ENCODE peak calls at places on chromosomes 5 and 9, in six cellular contexts. N is K562, Q is A549, D is HepG2, L is upper lobe of left lung, M is GM12878. R is an unnamed sample.

GRCh38 chr9:5642170-5642569 is 13.3 kb downstream of the RIC1 start:
- ATAC-seq in M (no peak), N (no peak), Q (no peak), L (no peak), D (no peak), R (no peak)

GRCh38 chr5:140429724-140430123 is 28.1 kb downstream of the ANKHD1 start:
- ATAC-seq in D (no peak), N (peak; percentile 9), M (no peak), L (no peak), Q (no peak), R (no peak)

GRCh38 chr9:31824860-31825259 is 559.6 kb upstream of the ACO1 start:
- ATAC-seq in Q (no peak), M (no peak), L (no peak), D (peak; percentile 94), N (no peak), R (no peak)

GRCh38 chr5:158054388-158055092 is 195.6 kb upstream of the CLINT1 start:
- ATAC-seq in Q (no peak), N (no peak), D (no peak), M (no peak), L (no peak), R (no peak)

GRCh38 chr9:91451431-91452270 is 28.0 kb upstream of the NFIL3 start:
- ATAC-seq in M (no peak), L (no peak), N (no peak), D (no peak), Q (no peak), R (no peak)

GRCh38 chr9:134655591-134656333 is 14.2 kb downstream of the COL5A1 start:
- ATAC-seq in M (no peak), N (no peak), L (no peak), Q (peak; percentile 63), D (peak; percentile 44), R (no peak)

GRCh38 chr5:13478831-13479465 is 465.5 kb downstream of the DNAH5 start:
- ATAC-seq in Q (peak; percentile 93), L (peak; percentile 63), M (peak; percentile 63), N (peak; percentile 55), D (peak; percentile 85), R (peak; percentile 24)

GRCh38 chr9:134171316-134172197 is 7.2 kb upstream of the RNU6ATAC start:
- ATAC-seq in M (no peak), N (no peak), L (peak; percentile 13), Q (no peak), D (no peak), R (peak; percentile 11)

GRCh38 chr9:2150338-2150737 is 135.2 kb downstream of the SMARCA2 start:
- ATAC-seq in L (no peak), N (no peak), M (no peak), D (no peak), Q (no peak), R (no peak)

GRCh38 chr5:84382363-84383295 is 2.1 kb downstream of the EDIL3 start:
- ATAC-seq in L (peak; percentile 64), D (peak; percentile 89), Q (peak; percentile 70), M (peak; percentile 7), N (no peak), R (no peak)

GRCh38 chr5:81750308-81751008 is 439 bp downstream of the SSBP2 start:
- ATAC-seq in D (peak; percentile 56), L (peak; percentile 14), Q (peak; percentile 47), N (no peak), M (peak; percentile 2), R (peak; percentile 8)

GRCh38 chr9:111805841-111806241 is 11.1 kb upstream of the SHOC1 start:
- ATAC-seq in M (no peak), L (no peak), D (no peak), Q (peak; percentile 77), N (no peak), R (no peak)

GRCh38 chr9:112029921-112030444 is 133.4 kb downstream of the UGCG start:
- ATAC-seq in D (no peak), Q (peak; percentile 94), N (no peak), L (no peak), M (peak; percentile 27), R (no peak)

GRCh38 chr9:111389406-111389805 is 59.4 kb upstream of the OR2K2 start:
- ATAC-seq in N (no peak), D (no peak), Q (no peak), M (no peak), L (no peak), R (no peak)

GRCh38 chr5:115639377-115639776 is 13.5 kb upstream of the TMED7 start:
- ATAC-seq in Q (no peak), L (no peak), M (peak; percentile 18), N (no peak), D (no peak), R (no peak)

GRCh38 chr5:175590471-175590881 is 67.4 kb upstream of the HRH2 start:
- ATAC-seq in Q (no peak), L (peak; percentile 82), N (no peak), D (no peak), M (no peak), R (peak; percentile 71)

GRCh38 chr9:3809724-3810123 is 283.9 kb upstream of the RFX3 start:
- ATAC-seq in M (peak; percentile 62), L (no peak), Q (no peak), N (no peak), D (no peak), R (no peak)

GRCh38 chr5:110525762-110526161 is 200.7 kb downstream of the TMEM232 start:
- ATAC-seq in D (no peak), M (no peak), N (no peak), Q (no peak), L (no peak), R (no peak)

GRCh38 chr5:31656806-31657205 is 17.9 kb downstream of the PDZD2 start:
- ATAC-seq in Q (no peak), D (no peak), N (no peak), M (no peak), L (no peak), R (no peak)

GRCh38 chr5:115136294-115136693 is 33.4 kb downstream of the TRIM36 start:
- ATAC-seq in Q (no peak), L (no peak), D (no peak), M (no peak), N (no peak), R (no peak)

GRCh38 chr5:75510836-75511434 is 494 bp downstream of the CERT1 start:
- ATAC-seq in M (peak; percentile 33), D (peak; percentile 67), L (peak; percentile 80), N (peak; percentile 65), Q (peak; percentile 69), R (peak; percentile 57)

GRCh38 chr5:54616031-54616430 is 98.5 kb downstream of the SNX18 start:
- ATAC-seq in Q (no peak), D (no peak), L (peak; percentile 88), N (no peak), M (no peak), R (peak; percentile 91)

GRCh38 chr5:68251804-68252648 is 36.5 kb downstream of the PIK3R1 start:
- ATAC-seq in L (peak; percentile 85), N (no peak), Q (no peak), D (peak; percentile 38), M (no peak), R (peak; percentile 82)

GRCh38 chr9:83708515-83709158 is 879 bp upstream of the UBQLN1 start:
- ATAC-seq in Q (peak; percentile 73), M (peak; percentile 72), N (peak; percentile 78), D (peak; percentile 87), L (peak; percentile 70), R (peak; percentile 65)

GRCh38 chr5:61408476-61409168 is 76.6 kb downstream of the ZSWIM6 start:
- ATAC-seq in D (peak; percentile 100), N (peak; percentile 100), L (peak; percentile 99), Q (peak; percentile 95), M (peak; percentile 99), R (peak; percentile 100)
- TF ChIP-seq EP300 in D (no peak), N (peak; percentile 74), L (peak; percentile 17), Q (peak; percentile 97), M (peak; percentile 82), R (peak; percentile 79)

GRCh38 chr9:128742401-128742800 is 18.5 kb upstream of the ZDHHC12 start:
- ATAC-seq in N (no peak), L (no peak), Q (peak; percentile 42), D (peak; percentile 49), M (no peak), R (no peak)

GRCh38 chr9:128747233-128747632 is 23.3 kb upstream of the ZDHHC12 start:
- ATAC-seq in Q (peak; percentile 52), L (no peak), D (no peak), N (peak; percentile 84), M (no peak), R (no peak)

DNA sequence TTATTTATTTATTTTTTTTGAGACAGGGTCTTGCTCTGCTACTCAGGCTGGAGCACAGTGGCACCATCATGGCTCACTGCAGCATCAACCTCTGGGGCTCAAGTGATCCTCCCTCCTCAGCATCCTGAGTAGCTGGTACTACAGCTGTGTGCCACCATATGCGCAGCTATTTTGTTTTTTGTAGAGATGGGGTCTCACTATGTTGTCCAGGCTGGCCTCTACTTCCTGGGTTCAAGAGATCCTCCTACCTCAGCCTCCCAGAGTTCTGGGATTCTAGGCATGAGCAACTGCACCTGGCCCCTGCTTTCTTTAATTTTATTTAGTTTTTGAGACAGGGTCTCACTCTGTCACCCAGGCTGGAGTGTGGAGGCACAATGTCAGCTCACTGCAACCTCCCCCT is 19.5 kb upstream of the ZDHHC12 start:
- ATAC-seq in D (no peak), L (no peak), Q (no peak), M (no peak), N (no peak), R (no peak)
- TF ChIP-seq CTCF in D (no peak), L (no peak), Q (no peak), M (no peak), N (no peak), R (no peak)

GRCh38 chr9:94259077-94259847 is at the start of gene ZNF169:
- ATAC-seq in Q (peak; percentile 100), L (peak; percentile 100), N (peak; percentile 100), M (peak; percentile 100), D (peak; percentile 100), R (peak; percentile 100)
- TF ChIP-seq EP300 in Q (no peak), L (no peak), N (no peak), M (no peak), D (no peak), R (no peak)

DNA sequence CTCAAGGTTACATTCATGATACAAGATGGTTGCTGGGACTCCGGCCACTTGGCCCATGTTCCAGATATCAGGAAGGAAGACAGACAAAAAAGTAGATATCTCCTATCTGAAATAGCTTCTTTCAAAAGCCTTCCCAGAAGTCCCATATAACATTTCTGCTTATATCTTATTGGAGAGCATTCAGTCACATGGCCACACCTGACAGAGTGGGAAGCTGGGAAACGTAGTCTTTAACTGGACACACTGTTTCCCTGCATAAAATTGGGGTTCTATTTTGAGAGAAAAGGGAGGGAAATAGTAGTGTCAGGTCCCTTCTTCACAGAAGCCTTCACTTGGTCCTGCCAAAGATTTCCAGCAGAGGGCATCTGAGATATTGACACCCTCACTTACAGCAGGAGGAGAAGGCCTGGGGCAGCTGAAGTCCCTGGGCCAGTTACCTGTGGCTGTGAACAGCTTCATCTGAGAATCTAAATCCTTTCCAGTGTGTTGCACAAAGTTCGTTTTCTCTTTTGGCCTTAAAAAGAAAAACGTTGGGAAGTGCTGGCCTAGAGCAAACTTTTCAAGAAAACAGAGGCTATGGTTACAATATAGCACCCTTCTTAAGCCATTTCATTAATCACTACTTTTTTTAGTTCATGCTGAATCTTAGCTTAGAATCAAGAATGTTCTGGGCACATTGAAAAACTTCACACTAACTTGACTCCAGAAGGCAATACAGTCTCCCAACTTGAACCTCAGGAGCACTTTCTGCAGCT is 33.5 kb downstream of the SPEF2 start:
- ATAC-seq in Q (peak; percentile 92), D (peak; percentile 95), L (no peak), N (no peak), M (peak; percentile 98), R (no peak)
- TF ChIP-seq CTCF in Q (peak; percentile 46), D (peak; percentile 69), L (peak; percentile 36), N (no peak), M (peak; percentile 57), R (no peak)

GRCh38 chr5:168916266-168916665 is 337.1 kb upstream of the PANK3 start:
- ATAC-seq in M (no peak), L (peak; percentile 56), D (no peak), Q (no peak), N (no peak), R (peak; percentile 85)
- TF ChIP-seq EP300 in M (no peak), L (no peak), D (no peak), Q (no peak), N (no peak), R (no peak)

GRCh38 chr9:127210851-127211730 is 53.5 kb upstream of the GARNL3 start:
- ATAC-seq in M (no peak), Q (peak; percentile 29), D (peak; percentile 45), N (no peak), L (no peak), R (no peak)
- TF ChIP-seq CTCF in M (no peak), Q (no peak), D (peak; percentile 24), N (no peak), L (no peak), R (no peak)